ENCODE peak calls at places on chromosomes 11 and 22, in five cellular contexts. B is HFFc6; U is CD8-positive, alpha-beta T cell; L is KBM-7; I is COR-L47. H is an unnamed sample.

GRCh38 chr22:37310815-37311595 is 28.7 kb downstream of the CYTH4 start:
- DNase-seq in I (no peak), U (no peak), B (no peak), L (no peak), H (no peak)

GRCh38 chr22:39634530-39635399 is 64.2 kb downstream of the CACNA1I start:
- DNase-seq in B (peak), U (no peak), I (peak), L (peak), H (no peak)

GRCh38 chr22:19092725-19093124 is 29.5 kb downstream of the DGCR2 start:
- DNase-seq in B (no peak), U (no peak), L (no peak), I (no peak), H (no peak)

GRCh38 chr11:70032470-70032795 is 45.7 kb upstream of the ANO1 start:
- DNase-seq in B (no peak), L (no peak), U (peak), I (no peak), H (no peak)

GRCh38 chr11:13315517-13316432 is 38.2 kb downstream of the BMAL1 start:
- DNase-seq in B (no peak), L (no peak), U (no peak), I (no peak), H (no peak)

GRCh38 chr22:38464992-38465672 is 2.8 kb upstream of the KDELR3 start:
- DNase-seq in I (no peak), B (no peak), U (no peak), L (no peak), H (no peak)

GRCh38 chr11:92663539-92663938 is 305.9 kb upstream of the MTNR1B start:
- DNase-seq in B (no peak), I (no peak), L (no peak), U (no peak), H (no peak)

GRCh38 chr11:67667490-67668190 is 6.8 kb downstream of the ALDH3B2 start:
- DNase-seq in I (no peak), L (no peak), U (no peak), B (no peak), H (no peak)

GRCh38 chr11:1335811-1336761 is 26.7 kb upstream of the TOLLIP start:
- DNase-seq in U (peak), B (peak), I (peak), L (peak), H (peak)

GRCh38 chr11:78330361-78330760 is 87.3 kb downstream of the GAB2 start:
- DNase-seq in L (no peak), B (no peak), I (no peak), U (no peak), H (peak)

GRCh38 chr11:1231396-1232327 is 8.8 kb downstream of the MUC5B start:
- DNase-seq in I (peak), L (no peak), B (no peak), U (no peak), H (no peak)

GRCh38 chr22:28222571-28222970 is 303.5 kb upstream of the PITPNB start:
- DNase-seq in B (no peak), U (no peak), L (no peak), I (no peak), H (no peak)

GRCh38 chr11:46537121-46537520 is 56.7 kb downstream of the AMBRA1 start:
- DNase-seq in L (no peak), I (no peak), U (no peak), B (peak), H (no peak)

GRCh38 chr11:31817054-31817620 is 6.0 kb upstream of the PAX6 start:
- DNase-seq in U (no peak), B (no peak), I (peak), L (no peak), H (peak)